ENCODE peak calls at places on chromosomes 12 and 14, in ten cellular contexts. B, Q, I, L, R, F, Z, G, C and O are unnamed samples.

GRCh38 chr14:39080886-39081285 is 22.1 kb downstream of the SEC23A start:
- DNase-seq in B (no peak), Q (no peak), I (no peak), L (no peak), R (no peak), F (no peak), Z (no peak), G (no peak), C (no peak), O (no peak)

GRCh38 chr12:3630621-3631271 is 122.2 kb downstream of the CRACR2A start:
- DNase-seq in B (no peak), Q (no peak), I (no peak), L (no peak), R (no peak), F (no peak), Z (no peak), G (no peak), C (no peak), O (no peak)

GRCh38 chr14:89466460-89466859 is 49.4 kb upstream of the FOXN3 start:
- DNase-seq in B (peak), Q (peak), I (no peak), L (no peak), R (no peak), F (no peak), Z (no peak), G (no peak), C (no peak), O (no peak)

GRCh38 chr14:100030441-100031153 is 34.6 kb upstream of the EVL start:
- DNase-seq in B (no peak), Q (no peak), I (peak), L (no peak), R (no peak), F (no peak), Z (no peak), G (peak), C (no peak), O (peak)

GRCh38 chr14:96999654-97000155 is 202.5 kb downstream of the VRK1 start:
- DNase-seq in B (no peak), Q (no peak), I (no peak), L (no peak), R (no peak), F (no peak), Z (no peak), G (no peak), C (no peak), O (no peak)

GRCh38 chr12:116969615-116970575 is 59.1 kb downstream of the FBXW8 start:
- DNase-seq in B (no peak), Q (no peak), I (no peak), L (no peak), R (no peak), F (no peak), Z (peak), G (no peak), C (no peak), O (no peak)

GRCh38 chr14:60151715-60152114 is 13.5 kb downstream of the DHRS7 start:
- DNase-seq in B (peak), Q (peak), I (peak), L (no peak), R (no peak), F (no peak), Z (no peak), G (peak), C (peak), O (peak)

GRCh38 chr12:29961231-29961630 is 177.5 kb upstream of the TMTC1 start:
- DNase-seq in B (no peak), Q (no peak), I (no peak), L (no peak), R (no peak), F (no peak), Z (no peak), G (no peak), C (no peak), O (no peak)

GRCh38 chr12:21989819-21990412 is 48.7 kb upstream of the ABCC9 start:
- DNase-seq in B (no peak), Q (peak), I (peak), L (no peak), R (no peak), F (no peak), Z (peak), G (peak), C (no peak), O (no peak)

GRCh38 chr12:127428420-127428819 is 838.5 kb upstream of the TMEM132C start:
- DNase-seq in B (no peak), Q (peak), I (no peak), L (no peak), R (no peak), F (no peak), Z (no peak), G (no peak), C (no peak), O (no peak)

GRCh38 chr12:54010972-54011664 is 2.3 kb downstream of the HOXC8 start:
- DNase-seq in B (no peak), Q (no peak), I (no peak), L (no peak), R (no peak), F (peak), Z (no peak), G (no peak), C (no peak), O (no peak)

GRCh38 chr12:89391726-89392336 is 39.5 kb upstream of the DUSP6 start:
- DNase-seq in B (no peak), Q (no peak), I (no peak), L (no peak), R (no peak), F (peak), Z (no peak), G (no peak), C (no peak), O (no peak)

GRCh38 chr14:94748667-94749347 is 21.1 kb downstream of the GSC start:
- DNase-seq in B (no peak), Q (peak), I (no peak), L (peak), R (peak), F (peak), Z (peak), G (no peak), C (no peak), O (peak)

GRCh38 chr12:56487448-56488040 is 417 bp downstream of the GLS2 start:
- DNase-seq in B (peak), Q (peak), I (no peak), L (no peak), R (peak), F (peak), Z (peak), G (no peak), C (peak), O (no peak)

GRCh38 chr14:88590173-88590572 is 27.3 kb downstream of the ZC3H14 start:
- DNase-seq in B (no peak), Q (no peak), I (no peak), L (no peak), R (no peak), F (no peak), Z (no peak), G (no peak), C (no peak), O (no peak)

GRCh38 chr12:15532364-15532977 is 210.2 kb downstream of the PTPRO start:
- DNase-seq in B (peak), Q (peak), I (peak), L (peak), R (peak), F (peak), Z (no peak), G (peak), C (no peak), O (peak)

GRCh38 chr12:96219700-96220206 is 25.6 kb downstream of the ELK3 start:
- DNase-seq in B (no peak), Q (no peak), I (peak), L (no peak), R (peak), F (no peak), Z (no peak), G (peak), C (no peak), O (peak)

GRCh38 chr14:106459971-106460730 is 933.8 kb downstream of the TMEM121 start:
- DNase-seq in B (peak), Q (peak), I (no peak), L (no peak), R (no peak), F (no peak), Z (no peak), G (no peak), C (no peak), O (no peak)

GRCh38 chr14:65910108-65910507 is 497.6 kb downstream of the FUT8 start:
- DNase-seq in B (no peak), Q (no peak), I (peak), L (no peak), R (no peak), F (no peak), Z (no peak), G (peak), C (no peak), O (no peak)

GRCh38 chr12:57276935-57277563 is 26.1 kb upstream of the STAC3 start:
- DNase-seq in B (peak), Q (peak), I (no peak), L (no peak), R (peak), F (no peak), Z (no peak), G (peak), C (no peak), O (no peak)

GRCh38 chr12:6045438-6045837 is 79.0 kb downstream of the VWF start:
- DNase-seq in B (no peak), Q (no peak), I (no peak), L (no peak), R (no peak), F (no peak), Z (no peak), G (no peak), C (no peak), O (no peak)

GRCh38 chr12:122982494-122982850 is 2.0 kb downstream of the ARL6IP4 start:
- DNase-seq in B (no peak), Q (no peak), I (no peak), L (no peak), R (no peak), F (peak), Z (no peak), G (no peak), C (no peak), O (no peak)

GRCh38 chr12:52346596-52346995 is 20.7 kb downstream of the KRT85 start:
- DNase-seq in B (no peak), Q (no peak), I (no peak), L (no peak), R (no peak), F (no peak), Z (no peak), G (no peak), C (no peak), O (no peak)

GRCh38 chr12:29847246-29847645 is 63.5 kb upstream of the TMTC1 start:
- DNase-seq in B (no peak), Q (no peak), I (no peak), L (no peak), R (no peak), F (no peak), Z (no peak), G (no peak), C (no peak), O (no peak)

GRCh38 chr14:100239200-100239839 is 376 bp downstream of the YY1 start:
- DNase-seq in B (peak), Q (peak), I (no peak), L (no peak), R (no peak), F (peak), Z (no peak), G (no peak), C (no peak), O (peak)

GRCh38 chr14:67373347-67373746 is 13.2 kb downstream of the EIF2S1 start:
- DNase-seq in B (no peak), Q (peak), I (no peak), L (no peak), R (no peak), F (no peak), Z (no peak), G (no peak), C (no peak), O (no peak)

GRCh38 chr12:30753233-30753632 is 1.5 kb downstream of the CAPRIN2 start:
- DNase-seq in B (peak), Q (peak), I (peak), L (peak), R (peak), F (peak), Z (peak), G (no peak), C (no peak), O (no peak)

GRCh38 chr14:81859071-81859470 is 325.4 kb upstream of the SEL1L start:
- DNase-seq in B (no peak), Q (no peak), I (no peak), L (no peak), R (no peak), F (no peak), Z (no peak), G (no peak), C (no peak), O (no peak)

GRCh38 chr12:93243689-93244513 is 133.8 kb upstream of the NUDT4 start:
- DNase-seq in B (no peak), Q (peak), I (no peak), L (no peak), R (no peak), F (no peak), Z (peak), G (peak), C (no peak), O (peak)

GRCh38 chr12:52015393-52016081 is 8.8 kb downstream of the TAMALIN start:
- DNase-seq in B (no peak), Q (no peak), I (no peak), L (no peak), R (no peak), F (no peak), Z (no peak), G (no peak), C (no peak), O (no peak)